ENCODE peak calls at places on chromosomes 3 and 15, in nine cellular contexts. One of them, this sample, is unnamed.

GRCh38 chr3:52046186-52046913 is 10.0 kb downstream of the DUSP7 start:
- DNase-seq in A549: peak; percentile 80
- DNase-seq in Peyer's patch: no peak
- DNase-seq in suprapubic skin: peak; percentile 74
- DNase-seq in heart left ventricle: no peak
- DNase-seq in cardiac muscle cell: no peak
- DNase-seq in spleen: no peak
- DNase-seq in IMR-90: peak; percentile 98
- DNase-seq in lower lobe of right lung: no peak
- DNase-seq in this sample: no peak

GRCh38 chr15:85750319-85750806 is 44.4 kb downstream of the KLHL25 start:
- DNase-seq in Peyer's patch: peak; percentile 52
- DNase-seq in A549: no peak
- DNase-seq in spleen: no peak
- DNase-seq in heart left ventricle: peak; percentile 85
- DNase-seq in lower lobe of right lung: no peak
- DNase-seq in cardiac muscle cell: no peak
- DNase-seq in suprapubic skin: peak; percentile 81
- DNase-seq in IMR-90: peak; percentile 8
- DNase-seq in this sample: peak; percentile 80

GRCh38 chr3:194276768-194277546 is 74.2 kb downstream of the CPN2 start:
- DNase-seq in spleen: no peak
- DNase-seq in heart left ventricle: peak; percentile 70
- DNase-seq in cardiac muscle cell: no peak
- DNase-seq in suprapubic skin: no peak
- DNase-seq in A549: no peak
- DNase-seq in Peyer's patch: no peak
- DNase-seq in lower lobe of right lung: peak; percentile 50
- DNase-seq in IMR-90: peak; percentile 52
- DNase-seq in this sample: peak; percentile 78

GRCh38 chr15:101266034-101266433 is 11.3 kb downstream of the SELENOS start:
- DNase-seq in spleen: no peak
- DNase-seq in Peyer's patch: no peak
- DNase-seq in cardiac muscle cell: no peak
- DNase-seq in A549: no peak
- DNase-seq in suprapubic skin: no peak
- DNase-seq in heart left ventricle: no peak
- DNase-seq in IMR-90: peak; percentile 80
- DNase-seq in lower lobe of right lung: no peak
- DNase-seq in this sample: no peak

GRCh38 chr3:173930251-173930650 is 532.7 kb downstream of the NLGN1 start:
- DNase-seq in IMR-90: no peak
- DNase-seq in spleen: no peak
- DNase-seq in suprapubic skin: no peak
- DNase-seq in cardiac muscle cell: no peak
- DNase-seq in heart left ventricle: no peak
- DNase-seq in A549: no peak
- DNase-seq in Peyer's patch: no peak
- DNase-seq in lower lobe of right lung: no peak
- DNase-seq in this sample: no peak

GRCh38 chr3:44321335-44321734 is 17.2 kb upstream of the TCAIM start:
- DNase-seq in Peyer's patch: no peak
- DNase-seq in spleen: no peak
- DNase-seq in suprapubic skin: no peak
- DNase-seq in A549: no peak
- DNase-seq in IMR-90: no peak
- DNase-seq in heart left ventricle: no peak
- DNase-seq in lower lobe of right lung: no peak
- DNase-seq in cardiac muscle cell: no peak
- DNase-seq in this sample: no peak

GRCh38 chr3:49017646-49017977 is 768 bp downstream of the DALRD3 start:
- DNase-seq in suprapubic skin: peak; percentile 73
- DNase-seq in cardiac muscle cell: no peak
- DNase-seq in spleen: no peak
- DNase-seq in lower lobe of right lung: no peak
- DNase-seq in Peyer's patch: peak; percentile 71
- DNase-seq in heart left ventricle: no peak
- DNase-seq in A549: no peak
- DNase-seq in IMR-90: no peak
- DNase-seq in this sample: no peak

GRCh38 chr15:77107531-77108355 is 36.8 kb upstream of the TSPAN3 start:
- DNase-seq in cardiac muscle cell: peak; percentile 82
- DNase-seq in lower lobe of right lung: no peak
- DNase-seq in suprapubic skin: no peak
- DNase-seq in heart left ventricle: peak; percentile 56
- DNase-seq in IMR-90: peak; percentile 60
- DNase-seq in spleen: no peak
- DNase-seq in Peyer's patch: peak; percentile 76
- DNase-seq in A549: peak; percentile 53
- DNase-seq in this sample: peak; percentile 65

GRCh38 chr3:19931767-19932188 is 2.2 kb downstream of the EFHB start:
- DNase-seq in lower lobe of right lung: no peak
- DNase-seq in Peyer's patch: no peak
- DNase-seq in spleen: no peak
- DNase-seq in cardiac muscle cell: no peak
- DNase-seq in IMR-90: no peak
- DNase-seq in suprapubic skin: no peak
- DNase-seq in heart left ventricle: no peak
- DNase-seq in A549: peak; percentile 10
- DNase-seq in this sample: no peak

GRCh38 chr15:46091860-46092450 is 457.1 kb downstream of the SQOR start:
- DNase-seq in IMR-90: peak; percentile 47
- DNase-seq in Peyer's patch: no peak
- DNase-seq in suprapubic skin: no peak
- DNase-seq in heart left ventricle: no peak
- DNase-seq in spleen: no peak
- DNase-seq in cardiac muscle cell: peak; percentile 53
- DNase-seq in lower lobe of right lung: no peak
- DNase-seq in A549: peak; percentile 27
- DNase-seq in this sample: no peak

GRCh38 chr3:2978977-2979732 is 131.0 kb downstream of the IL5RA start:
- DNase-seq in Peyer's patch: no peak
- DNase-seq in heart left ventricle: no peak
- DNase-seq in A549: no peak
- DNase-seq in suprapubic skin: no peak
- DNase-seq in spleen: no peak
- DNase-seq in IMR-90: no peak
- DNase-seq in cardiac muscle cell: no peak
- DNase-seq in lower lobe of right lung: no peak
- DNase-seq in this sample: no peak

GRCh38 chr3:112579232-112579631 is 17.4 kb downstream of the SLC35A5 start:
- DNase-seq in heart left ventricle: no peak
- DNase-seq in IMR-90: no peak
- DNase-seq in lower lobe of right lung: no peak
- DNase-seq in cardiac muscle cell: no peak
- DNase-seq in spleen: no peak
- DNase-seq in Peyer's patch: no peak
- DNase-seq in suprapubic skin: no peak
- DNase-seq in A549: no peak
- DNase-seq in this sample: no peak

GRCh38 chr3:188326111-188326510 is 172.2 kb downstream of the LPP start:
- DNase-seq in suprapubic skin: no peak
- DNase-seq in A549: no peak
- DNase-seq in IMR-90: no peak
- DNase-seq in spleen: no peak
- DNase-seq in lower lobe of right lung: no peak
- DNase-seq in heart left ventricle: no peak
- DNase-seq in cardiac muscle cell: no peak
- DNase-seq in Peyer's patch: no peak
- DNase-seq in this sample: no peak

GRCh38 chr3:172177046-172177445 is 137.7 kb downstream of the FNDC3B start:
- DNase-seq in heart left ventricle: no peak
- DNase-seq in IMR-90: peak; percentile 80
- DNase-seq in cardiac muscle cell: no peak
- DNase-seq in A549: no peak
- DNase-seq in suprapubic skin: no peak
- DNase-seq in lower lobe of right lung: no peak
- DNase-seq in spleen: no peak
- DNase-seq in Peyer's patch: no peak
- DNase-seq in this sample: no peak

GRCh38 chr3:156751461-156752025 is 74.6 kb upstream of the LEKR1 start:
- DNase-seq in IMR-90: peak; percentile 79
- DNase-seq in A549: no peak
- DNase-seq in Peyer's patch: no peak
- DNase-seq in lower lobe of right lung: no peak
- DNase-seq in cardiac muscle cell: peak; percentile 55
- DNase-seq in heart left ventricle: peak; percentile 56
- DNase-seq in suprapubic skin: peak; percentile 78
- DNase-seq in spleen: no peak
- DNase-seq in this sample: no peak

GRCh38 chr3:185733980-185734724 is 90.7 kb downstream of the IGF2BP2 start:
- DNase-seq in cardiac muscle cell: peak; percentile 78
- DNase-seq in lower lobe of right lung: no peak
- DNase-seq in spleen: no peak
- DNase-seq in Peyer's patch: peak; percentile 74
- DNase-seq in heart left ventricle: peak; percentile 32
- DNase-seq in suprapubic skin: no peak
- DNase-seq in IMR-90: peak; percentile 89
- DNase-seq in A549: peak; percentile 82
- DNase-seq in this sample: peak; percentile 59

GRCh38 chr15:89908226-89908625 is 4.5 kb downstream of the ARPIN start:
- DNase-seq in A549: no peak
- DNase-seq in Peyer's patch: peak; percentile 37
- DNase-seq in cardiac muscle cell: no peak
- DNase-seq in heart left ventricle: no peak
- DNase-seq in suprapubic skin: no peak
- DNase-seq in spleen: no peak
- DNase-seq in IMR-90: no peak
- DNase-seq in lower lobe of right lung: no peak
- DNase-seq in this sample: no peak

GRCh38 chr15:78457101-78457500 is 19.1 kb downstream of the IREB2 start:
- DNase-seq in IMR-90: peak; percentile 69
- DNase-seq in lower lobe of right lung: no peak
- DNase-seq in heart left ventricle: no peak
- DNase-seq in spleen: no peak
- DNase-seq in A549: peak; percentile 45
- DNase-seq in Peyer's patch: no peak
- DNase-seq in suprapubic skin: no peak
- DNase-seq in cardiac muscle cell: no peak
- DNase-seq in this sample: no peak

GRCh38 chr15:55253580-55253979 is 36.0 kb downstream of the RAB27A start:
- DNase-seq in suprapubic skin: no peak
- DNase-seq in A549: no peak
- DNase-seq in lower lobe of right lung: no peak
- DNase-seq in IMR-90: peak; percentile 89
- DNase-seq in heart left ventricle: no peak
- DNase-seq in Peyer's patch: no peak
- DNase-seq in cardiac muscle cell: no peak
- DNase-seq in spleen: no peak
- DNase-seq in this sample: no peak

GRCh38 chr15:42059661-42060476 is 34.5 kb downstream of the PLA2G4D start:
- DNase-seq in Peyer's patch: peak; percentile 87
- DNase-seq in suprapubic skin: no peak
- DNase-seq in heart left ventricle: no peak
- DNase-seq in A549: peak; percentile 48
- DNase-seq in IMR-90: peak; percentile 21
- DNase-seq in spleen: no peak
- DNase-seq in lower lobe of right lung: no peak
- DNase-seq in cardiac muscle cell: peak; percentile 73
- DNase-seq in this sample: peak; percentile 60

GRCh38 chr3:12818273-12818672 is 21.8 kb downstream of the CAND2 start:
- DNase-seq in cardiac muscle cell: no peak
- DNase-seq in lower lobe of right lung: no peak
- DNase-seq in A549: no peak
- DNase-seq in IMR-90: no peak
- DNase-seq in suprapubic skin: no peak
- DNase-seq in heart left ventricle: no peak
- DNase-seq in Peyer's patch: no peak
- DNase-seq in spleen: peak; percentile 54
- DNase-seq in this sample: no peak

GRCh38 chr15:90817117-90818057 is 51.0 kb upstream of the FURIN start:
- DNase-seq in cardiac muscle cell: no peak
- DNase-seq in Peyer's patch: no peak
- DNase-seq in IMR-90: no peak
- DNase-seq in lower lobe of right lung: no peak
- DNase-seq in suprapubic skin: no peak
- DNase-seq in spleen: no peak
- DNase-seq in heart left ventricle: no peak
- DNase-seq in A549: no peak
- DNase-seq in this sample: no peak

GRCh38 chr3:177672252-177672911 is 475.1 kb upstream of the TBL1XR1 start:
- DNase-seq in Peyer's patch: no peak
- DNase-seq in spleen: no peak
- DNase-seq in heart left ventricle: no peak
- DNase-seq in A549: no peak
- DNase-seq in cardiac muscle cell: no peak
- DNase-seq in IMR-90: no peak
- DNase-seq in lower lobe of right lung: no peak
- DNase-seq in suprapubic skin: no peak
- DNase-seq in this sample: no peak

GRCh38 chr3:50314816-50315215 is 7.7 kb downstream of the HYAL2 start:
- DNase-seq in lower lobe of right lung: no peak
- DNase-seq in IMR-90: no peak
- DNase-seq in spleen: no peak
- DNase-seq in A549: no peak
- DNase-seq in Peyer's patch: no peak
- DNase-seq in suprapubic skin: no peak
- DNase-seq in heart left ventricle: peak; percentile 18
- DNase-seq in cardiac muscle cell: no peak
- DNase-seq in this sample: no peak
- H3K4me1 ChIP-seq in lower lobe of right lung: peaks cover 65% of the 10 kb centered on the region
- H3K4me1 ChIP-seq in IMR-90: peaks cover 9% of the 10 kb centered on the region
- H3K4me1 ChIP-seq in spleen: peaks cover 23% of the 10 kb centered on the region
- H3K4me1 ChIP-seq in A549: peaks cover 21% of the 10 kb centered on the region
- H3K4me1 ChIP-seq in Peyer's patch: peaks cover 42% of the 10 kb centered on the region
- H3K4me1 ChIP-seq in suprapubic skin: peaks cover 75% of the 10 kb centered on the region
- H3K4me1 ChIP-seq in heart left ventricle: peaks cover 34% of the 10 kb centered on the region
- H3K4me1 ChIP-seq in cardiac muscle cell: peaks cover 4% of the 10 kb centered on the region
- H3K4me1 ChIP-seq in this sample: peaks cover 27% of the 10 kb centered on the region

GRCh38 chr3:143306419-143306818 is 186.8 kb downstream of the CHST2 start:
- DNase-seq in heart left ventricle: no peak
- DNase-seq in IMR-90: no peak
- DNase-seq in A549: peak; percentile 6
- DNase-seq in Peyer's patch: peak; percentile 81
- DNase-seq in cardiac muscle cell: no peak
- DNase-seq in spleen: no peak
- DNase-seq in lower lobe of right lung: no peak
- DNase-seq in suprapubic skin: no peak
- DNase-seq in this sample: no peak
- H3K4me1 ChIP-seq in heart left ventricle: peaks cover 22% of the 10 kb centered on the region
- H3K4me1 ChIP-seq in IMR-90: peaks cover 3% of the 10 kb centered on the region
- H3K4me1 ChIP-seq in A549: peaks cover 11% of the 10 kb centered on the region
- H3K4me1 ChIP-seq in Peyer's patch: peaks cover 6% of the 10 kb centered on the region
- H3K4me1 ChIP-seq in cardiac muscle cell: peaks cover 15% of the 10 kb centered on the region
- H3K4me1 ChIP-seq in spleen: peaks cover 14% of the 10 kb centered on the region
- H3K4me1 ChIP-seq in lower lobe of right lung: peaks cover 11% of the 10 kb centered on the region
- H3K4me1 ChIP-seq in suprapubic skin: peaks cover 16% of the 10 kb centered on the region
- H3K4me1 ChIP-seq in this sample: no peaks in the 10 kb centered on the region

GRCh38 chr3:148863814-148864213 is 1.3 kb upstream of the CPA3 start:
- DNase-seq in cardiac muscle cell: no peak
- DNase-seq in lower lobe of right lung: no peak
- DNase-seq in IMR-90: no peak
- DNase-seq in heart left ventricle: no peak
- DNase-seq in A549: no peak
- DNase-seq in spleen: no peak
- DNase-seq in Peyer's patch: no peak
- DNase-seq in suprapubic skin: no peak
- DNase-seq in this sample: no peak
- H3K4me1 ChIP-seq in cardiac muscle cell: no peaks in the 10 kb centered on the region
- H3K4me1 ChIP-seq in lower lobe of right lung: no peaks in the 10 kb centered on the region
- H3K4me1 ChIP-seq in IMR-90: no peaks in the 10 kb centered on the region
- H3K4me1 ChIP-seq in heart left ventricle: no peaks in the 10 kb centered on the region
- H3K4me1 ChIP-seq in A549: no peaks in the 10 kb centered on the region
- H3K4me1 ChIP-seq in spleen: no peaks in the 10 kb centered on the region
- H3K4me1 ChIP-seq in Peyer's patch: no peaks in the 10 kb centered on the region
- H3K4me1 ChIP-seq in suprapubic skin: no peaks in the 10 kb centered on the region
- H3K4me1 ChIP-seq in this sample: no peaks in the 10 kb centered on the region

GRCh38 chr3:25588441-25589103 is 76.1 kb downstream of the TOP2B start:
- DNase-seq in cardiac muscle cell: no peak
- DNase-seq in spleen: no peak
- DNase-seq in Peyer's patch: no peak
- DNase-seq in suprapubic skin: no peak
- DNase-seq in lower lobe of right lung: no peak
- DNase-seq in IMR-90: peak; percentile 13
- DNase-seq in A549: no peak
- DNase-seq in heart left ventricle: no peak
- DNase-seq in this sample: no peak
- H3K4me1 ChIP-seq in cardiac muscle cell: peaks cover 36% of the 10 kb centered on the region
- H3K4me1 ChIP-seq in spleen: no peaks in the 10 kb centered on the region
- H3K4me1 ChIP-seq in Peyer's patch: no peaks in the 10 kb centered on the region
- H3K4me1 ChIP-seq in suprapubic skin: peaks cover 13% of the 10 kb centered on the region
- H3K4me1 ChIP-seq in lower lobe of right lung: peaks cover 13% of the 10 kb centered on the region
- H3K4me1 ChIP-seq in IMR-90: peaks cover 3% of the 10 kb centered on the region
- H3K4me1 ChIP-seq in A549: peaks cover 63% of the 10 kb centered on the region
- H3K4me1 ChIP-seq in heart left ventricle: peaks cover 47% of the 10 kb centered on the region
- H3K4me1 ChIP-seq in this sample: peaks cover 16% of the 10 kb centered on the region